ENCODE peak calls at places on chromosomes 4 and X, in nine cellular contexts. J, R, H, N, K, M, D, Y and C are unnamed samples.

GRCh38 chrX:103310592-103311400 is at the start of gene BEX2:
- DNase-seq in N (peak; percentile 17), D (peak; percentile 68), J (peak; percentile 81), H (peak; percentile 87), K (peak; percentile 92), M (peak; percentile 58), R (no peak), Y (peak; percentile 89), C (peak; percentile 76)

GRCh38 chrX:113539599-113540356 is 699.1 kb upstream of the AMOT start:
- DNase-seq in M (no peak), J (no peak), N (no peak), D (no peak), H (no peak), R (no peak), Y (no peak), K (peak; percentile 35), C (no peak)

GRCh38 chrX:44954562-44954961 is 81.6 kb downstream of the KDM6A start:
- DNase-seq in D (no peak), K (no peak), J (no peak), H (no peak), Y (no peak), M (no peak), N (no peak), R (no peak), C (peak; percentile 10)

GRCh38 chrX:105876658-105877057 is 54.3 kb downstream of the NRK start:
- DNase-seq in K (no peak), H (no peak), N (peak; percentile 24), D (no peak), J (peak; percentile 31), R (no peak), Y (no peak), M (peak; percentile 1), C (peak; percentile 5)

GRCh38 chr4:154944996-154945395 is 163.9 kb downstream of the RBM46 start:
- DNase-seq in N (no peak), Y (no peak), M (no peak), K (no peak), D (no peak), R (no peak), J (no peak), H (no peak), C (no peak)

GRCh38 chr4:960140-960735 is 13.1 kb downstream of the DGKQ start:
- DNase-seq in J (no peak), K (no peak), R (no peak), Y (peak; percentile 5), N (no peak), D (no peak), M (no peak), H (no peak), C (no peak)

GRCh38 chr4:76752911-76753494 is 144.9 kb downstream of the SOWAHB start:
- DNase-seq in N (peak; percentile 94), M (peak; percentile 95), H (peak; percentile 62), K (no peak), J (no peak), R (no peak), D (peak; percentile 81), Y (no peak), C (peak; percentile 90)

GRCh38 chrX:16172391-16172790 is 5.1 kb downstream of the MAGEB17 start:
- DNase-seq in N (no peak), H (no peak), D (no peak), M (no peak), J (no peak), Y (no peak), K (no peak), R (no peak), C (no peak)

GRCh38 chrX:44747317-44747716 is 96.5 kb upstream of the DUSP21 start:
- DNase-seq in Y (no peak), H (no peak), M (no peak), K (no peak), N (no peak), R (no peak), J (no peak), D (no peak), C (no peak)

GRCh38 chr4:82123934-82124333 is 249.9 kb downstream of the HNRNPD start:
- DNase-seq in M (no peak), J (no peak), N (no peak), H (no peak), Y (no peak), K (peak; percentile 9), R (no peak), D (no peak), C (no peak)